ENCODE peak calls at places on chromosomes 1 and 21, in five cellular contexts. W is body of pancreas, O is tibial nerve, I is lower leg skin, C is testis. S is an unnamed sample.

GRCh38 chr1:64537942-64538341 is 68.0 kb downstream of the CACHD1 start:
- DNase-seq in W (peak; percentile 24), O (no peak), I (no peak), C (no peak), S (no peak)

GRCh38 chr1:182119631-182120030 is 58.1 kb upstream of the ZNF648 start:
- DNase-seq in W (no peak), O (no peak), I (no peak), C (no peak), S (no peak)

GRCh38 chr1:35443768-35444518 is 113.3 kb downstream of the KIAA0319L start:
- DNase-seq in W (no peak), O (no peak), I (no peak), C (no peak), S (no peak)

GRCh38 chr21:32329776-32330175 is 31.1 kb downstream of the MRAP start:
- DNase-seq in W (no peak), O (no peak), I (no peak), C (no peak), S (no peak)

GRCh38 chr1:185440877-185441276 is 123.8 kb upstream of the IVNS1ABP start:
- DNase-seq in W (no peak), O (no peak), I (no peak), C (no peak), S (no peak)

GRCh38 chr21:15057290-15057689 is 7.5 kb downstream of the NRIP1 start:
- DNase-seq in W (no peak), O (no peak), I (no peak), C (peak; percentile 43), S (peak; percentile 45)

GRCh38 chr1:196317535-196318522 is 290.4 kb downstream of the KCNT2 start:
- DNase-seq in W (peak; percentile 19), O (peak; percentile 53), I (no peak), C (peak; percentile 52), S (peak; percentile 22)

GRCh38 chr1:187408217-187409004 is 579.7 kb downstream of the PLA2G4A start:
- DNase-seq in W (no peak), O (no peak), I (no peak), C (no peak), S (peak; percentile 26)

GRCh38 chr1:56355918-56356317 is 223.4 kb downstream of the PLPP3 start:
- DNase-seq in W (no peak), O (no peak), I (no peak), C (no peak), S (no peak)

GRCh38 chr21:42841156-42841915 is 38.0 kb downstream of the WDR4 start:
- DNase-seq in W (peak; percentile 7), O (no peak), I (peak; percentile 64), C (peak; percentile 8), S (no peak)

GRCh38 chr1:31548518-31548898 is 27.8 kb upstream of the TINAGL1 start:
- DNase-seq in W (peak; percentile 23), O (no peak), I (no peak), C (no peak), S (peak; percentile 39)

DNA sequence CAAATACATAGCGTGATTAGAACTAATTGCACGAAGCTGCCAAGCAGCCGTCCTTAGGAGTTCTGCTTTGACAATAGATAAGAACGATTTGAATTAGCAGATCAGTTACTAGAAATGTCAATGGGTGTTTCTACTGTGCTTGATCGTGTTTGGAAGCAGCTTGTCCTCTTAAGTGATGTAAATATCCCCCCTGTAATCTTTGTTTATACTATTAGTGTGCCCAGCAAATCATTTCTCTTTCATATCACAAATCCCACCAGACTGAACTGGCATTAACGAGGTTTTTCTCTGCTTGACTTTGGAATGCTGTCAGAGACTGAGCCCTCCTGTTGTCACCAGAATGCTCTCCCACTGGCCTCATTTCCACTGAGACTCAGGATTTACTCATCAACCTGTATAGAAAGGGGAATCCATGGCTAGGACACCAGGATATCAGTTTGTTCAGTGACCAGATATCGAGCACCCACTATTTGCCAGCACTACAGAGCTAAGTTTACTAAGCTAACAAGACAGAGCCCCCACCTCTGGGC is 5.1 kb downstream of the SLAMF8 start:
- DNase-seq in W (no peak), O (no peak), I (no peak), C (no peak), S (no peak)
- TF ChIP-seq POLR2A in W (no peak), O (no peak), I (no peak), C (no peak), S (no peak)

DNA sequence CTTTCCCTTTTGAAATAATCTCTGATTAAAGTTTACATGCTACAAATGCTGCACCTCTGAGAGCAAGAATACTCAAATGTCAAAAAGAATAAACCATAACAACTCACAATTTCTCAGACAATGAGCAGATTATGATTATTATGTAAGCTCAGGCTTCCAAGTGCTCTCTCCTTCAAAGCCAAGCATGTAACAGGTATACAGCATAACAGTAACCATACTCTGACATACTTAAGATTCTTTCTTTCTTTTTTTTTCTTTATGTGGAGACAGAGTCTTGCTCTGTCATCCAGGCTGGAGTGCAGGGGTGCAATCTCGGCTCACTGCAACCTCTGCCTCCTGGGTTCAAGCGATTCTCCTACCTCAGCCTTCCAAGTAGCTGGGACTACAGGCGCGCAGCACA is 155.4 kb downstream of the EIF4G3 start:
- DNase-seq in W (no peak), O (no peak), I (no peak), C (no peak), S (no peak)
- TF ChIP-seq POLR2A in W (no peak), O (no peak), I (no peak), C (no peak), S (no peak)

GRCh38 chr1:236502972-236503639 is 20.7 kb upstream of the LGALS8 start:
- DNase-seq in W (peak; percentile 63), O (peak; percentile 13), I (no peak), C (peak; percentile 46), S (peak; percentile 13)
- TF ChIP-seq POLR2A in W (peak; percentile 15), O (no peak), I (no peak), C (no peak), S (no peak)

GRCh38 chr1:15758537-15758936 is at the start of gene FBLIM1:
- DNase-seq in W (no peak), O (no peak), I (peak; percentile 86), C (no peak), S (no peak)

GRCh38 chr1:15758953-15759661 is 512 bp downstream of the FBLIM1 start:
- DNase-seq in W (no peak), O (no peak), I (peak; percentile 86), C (no peak), S (no peak)

GRCh38 chr1:15757016-15757543 is 1.5 kb upstream of the FBLIM1 start:
- DNase-seq in W (no peak), O (no peak), I (no peak), C (no peak), S (no peak)

GRCh38 chr1:15756143-15757015 is 2.2 kb upstream of the FBLIM1 start:
- DNase-seq in W (no peak), O (no peak), I (peak; percentile 89), C (peak; percentile 25), S (no peak)

GRCh38 chr1:15757575-15758401 is 807 bp upstream of the FBLIM1 start:
- DNase-seq in W (no peak), O (no peak), I (peak; percentile 87), C (peak; percentile 29), S (no peak)
- TF ChIP-seq POLR2A in W (no peak), O (no peak), I (no peak), C (no peak), S (no peak)

GRCh38 chr1:205229399-205229861 is 1.7 kb downstream of the TMCC2 start:
- DNase-seq in W (peak; percentile 66), O (peak; percentile 28), I (peak; percentile 88), C (peak; percentile 47), S (peak; percentile 85)

GRCh38 chr1:205228052-205228451 is 306 bp downstream of the TMCC2 start:
- DNase-seq in W (no peak), O (no peak), I (peak; percentile 86), C (no peak), S (peak; percentile 61)

GRCh38 chr1:205225901-205226765 is 1.6 kb upstream of the TMCC2 start:
- DNase-seq in W (no peak), O (no peak), I (peak; percentile 85), C (no peak), S (no peak)

GRCh38 chr1:205226868-205227583 is 720 bp upstream of the TMCC2 start:
- DNase-seq in W (no peak), O (no peak), I (peak; percentile 54), C (no peak), S (peak; percentile 47)

DNA sequence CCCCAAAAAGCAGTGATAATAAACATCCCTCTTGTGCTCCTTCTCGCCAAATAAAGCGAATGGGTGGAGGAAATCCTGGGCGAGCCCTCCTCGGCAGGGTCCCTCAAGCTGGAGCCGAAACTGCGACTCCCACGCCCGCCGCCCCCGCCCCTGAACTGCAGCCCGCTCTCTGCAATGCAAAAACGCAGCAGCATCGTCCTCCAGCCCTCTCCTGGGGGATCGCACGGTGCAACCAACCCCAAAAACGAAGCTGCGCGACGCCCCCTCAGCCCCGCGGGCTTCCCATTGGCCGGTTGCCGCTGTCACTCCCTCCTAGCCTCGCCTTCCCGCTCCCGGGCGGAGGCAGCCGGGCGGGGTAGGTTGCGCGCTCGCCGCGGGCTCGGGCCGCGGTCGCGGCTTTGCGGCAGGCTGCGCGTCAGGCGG is at the start of gene TMCC2:
- DNase-seq in W (peak; percentile 79), O (peak; percentile 73), I (peak; percentile 97), C (peak; percentile 93), S (peak; percentile 95)
- TF ChIP-seq POLR2A in W (peak; percentile 35), O (no peak), I (no peak), C (no peak), S (peak; percentile 43)

GRCh38 chr1:151401860-151402259 is 2.5 kb downstream of the PSMB4 start:
- DNase-seq in W (no peak), O (no peak), I (no peak), C (no peak), S (no peak)

GRCh38 chr1:151398691-151399065 is 695 bp upstream of the PSMB4 start:
- DNase-seq in W (peak; percentile 22), O (no peak), I (peak; percentile 50), C (no peak), S (peak; percentile 29)

GRCh38 chr1:151401125-151401788 is 1.9 kb downstream of the PSMB4 start:
- DNase-seq in W (no peak), O (no peak), I (peak; percentile 73), C (no peak), S (no peak)

GRCh38 chr1:151402764-151403163 is 3.4 kb downstream of the PSMB4 start:
- DNase-seq in W (no peak), O (no peak), I (no peak), C (no peak), S (no peak)

GRCh38 chr1:151399890-151400235 is 490 bp downstream of the PSMB4 start:
- DNase-seq in W (peak; percentile 18), O (no peak), I (peak; percentile 84), C (no peak), S (peak; percentile 77)
- TF ChIP-seq POLR2A in W (no peak), O (no peak), I (no peak), C (no peak), S (no peak)

GRCh38 chr1:37474051-37474696 is at the start of gene ZC3H12A:
- DNase-seq in W (peak; percentile 95), O (peak; percentile 84), I (peak; percentile 98), C (peak; percentile 93), S (peak; percentile 97)
- TF ChIP-seq POLR2A in W (peak; percentile 96), O (peak; percentile 94), I (no peak), C (peak; percentile 22), S (peak; percentile 82)